ENCODE peak calls at places on chromosome 13, in four cellular contexts. Z, X, G and T are unnamed samples.
A peak's percentile ranks its signal among the peaks of the same experiment; 100 is the strongest.

GRCh38 chr13:42272776-42273175 is 824 bp downstream of the AKAP11 start:
- DNase-seq in X (no peak), Z (peak; percentile 47), G (no peak), T (no peak)

GRCh38 chr13:108448891-108449290 is 179.4 kb downstream of the TNFSF13B start:
- DNase-seq in X (no peak), Z (no peak), G (no peak), T (no peak)

GRCh38 chr13:23672616-23673015 is 102.4 kb downstream of the TNFRSF19 start:
- DNase-seq in X (no peak), Z (no peak), G (no peak), T (no peak)

GRCh38 chr13:87893982-87894527 is 222.9 kb downstream of the SLITRK5 start:
- DNase-seq in Z (peak; percentile 15), X (no peak), G (no peak), T (no peak)

GRCh38 chr13:82370306-82370705 is 1512.0 kb downstream of the SLITRK1 start:
- DNase-seq in X (no peak), Z (no peak), G (no peak), T (no peak)

GRCh38 chr13:98416408-98416807 is 160.5 kb downstream of the STK24 start:
- DNase-seq in X (no peak), Z (no peak), G (peak; percentile 52), T (peak; percentile 32)

GRCh38 chr13:79459906-79460305 is 21.0 kb upstream of the NDFIP2 start:
- DNase-seq in G (no peak), X (no peak), Z (no peak), T (no peak)

GRCh38 chr13:33057019-33057785 is 41.0 kb downstream of the KL start:
- DNase-seq in Z (peak; percentile 68), G (no peak), X (no peak), T (peak; percentile 68)

GRCh38 chr13:113657851-113658741 is at the start of gene ATP4B:
- DNase-seq in G (no peak), Z (no peak), X (no peak), T (peak; percentile 43)